ENCODE peak calls at places on chromosomes 4 and X, in nine cellular contexts. S is heart right ventricle, Z is mucosa of descending colon, Q is sigmoid colon, H is cardiac muscle cell, P is MM.1S, G is Peyer's patch, B is heart left ventricle, D is IMR-90. C is an unnamed sample.

GRCh38 chrX:6782831-6783230 is 247.9 kb upstream of the VCX3A start:
- DNase-seq in P (no peak), G (no peak), Q (no peak), H (no peak), B (no peak), S (no peak), Z (no peak), D (no peak), C (no peak)

GRCh38 chr4:102627831-102628523 is 126.8 kb downstream of the NFKB1 start:
- DNase-seq in Z (no peak), G (no peak), Q (no peak), P (no peak), D (peak; percentile 79), S (no peak), B (no peak), H (peak; percentile 58), C (no peak)

GRCh38 chrX:37315511-37316248 is 33.5 kb upstream of the PRRG1 start:
- DNase-seq in Z (no peak), H (no peak), B (no peak), S (no peak), P (no peak), D (no peak), Q (no peak), G (no peak), C (no peak)

GRCh38 chr4:177554966-177555574 is 112.8 kb upstream of the AGA start:
- DNase-seq in B (no peak), P (peak; percentile 26), D (peak; percentile 50), Q (no peak), S (peak; percentile 6), G (no peak), H (peak; percentile 63), Z (peak; percentile 63), C (no peak)

GRCh38 chrX:14673764-14674163 is 144.4 kb downstream of the GLRA2 start:
- DNase-seq in S (no peak), Z (peak; percentile 16), Q (no peak), D (peak; percentile 91), P (no peak), B (no peak), G (no peak), H (peak; percentile 83), C (no peak)

GRCh38 chr4:165326831-165327210 is 648 bp upstream of the MSMO1 start:
- DNase-seq in G (peak; percentile 32), Q (no peak), B (peak; percentile 27), P (peak; percentile 36), D (peak; percentile 9), H (peak; percentile 38), Z (peak; percentile 56), S (peak; percentile 23), C (no peak)

GRCh38 chrX:153673398-153674218 is at the start of gene PNCK:
- DNase-seq in Q (peak; percentile 66), S (no peak), G (no peak), Z (no peak), P (no peak), D (no peak), B (peak; percentile 29), H (no peak), C (no peak)

GRCh38 chr4:142278663-142279062 is 567.4 kb downstream of the INPP4B start:
- DNase-seq in Z (no peak), H (no peak), B (no peak), Q (no peak), G (no peak), D (no peak), S (no peak), P (no peak), C (no peak)

GRCh38 chrX:46554942-46555341 is 9.7 kb upstream of the ZNF674 start:
- DNase-seq in H (peak; percentile 57), B (no peak), Q (no peak), Z (no peak), D (peak; percentile 58), P (peak; percentile 10), G (no peak), S (no peak), C (no peak)

GRCh38 chrX:55907968-55908607 is 190.5 kb downstream of the RRAGB start:
- DNase-seq in Q (peak; percentile 68), P (peak; percentile 65), G (peak; percentile 68), H (peak; percentile 30), S (peak; percentile 38), Z (peak; percentile 84), D (no peak), B (peak; percentile 49), C (peak; percentile 60)

GRCh38 chr4:8472689-8473197 is 32.2 kb downstream of the TRMT44 start:
- DNase-seq in D (peak; percentile 99), B (no peak), H (peak; percentile 97), G (no peak), Q (peak; percentile 86), Z (no peak), P (no peak), S (no peak), C (no peak)

GRCh38 chr4:98780111-98780549 is 121.7 kb upstream of the TSPAN5 start:
- DNase-seq in S (no peak), Z (no peak), G (no peak), H (peak; percentile 91), P (no peak), D (peak; percentile 85), B (no peak), Q (no peak), C (no peak)

GRCh38 chrX:41779058-41779564 is 55.1 kb downstream of the GPR82 start:
- DNase-seq in H (peak; percentile 30), Q (no peak), G (no peak), P (no peak), B (no peak), S (no peak), D (peak; percentile 85), Z (no peak), C (no peak)

GRCh38 chr4:111045992-111046391 is 423.1 kb upstream of the PITX2 start:
- DNase-seq in D (no peak), Q (no peak), B (no peak), S (no peak), P (no peak), H (no peak), G (no peak), Z (no peak), C (no peak)

GRCh38 chrX:23786268-23786815 is 3.4 kb downstream of the SAT1 start:
- DNase-seq in D (no peak), Z (no peak), P (no peak), Q (no peak), S (no peak), G (no peak), H (peak; percentile 39), B (no peak), C (no peak)

GRCh38 chr4:7460591-7460990 is 25.9 kb upstream of the PSAPL1 start:
- DNase-seq in G (no peak), Z (no peak), H (peak; percentile 47), D (peak; percentile 7), P (no peak), S (peak; percentile 31), Q (no peak), B (peak; percentile 48), C (no peak)

GRCh38 chr4:150289198-150289597 is 211.0 kb downstream of the DCLK2 start:
- DNase-seq in D (no peak), G (no peak), Q (no peak), S (no peak), P (no peak), Z (no peak), H (peak; percentile 36), B (no peak), C (no peak)
- H3K4me3 ChIP-seq in D (no peak overlapping the region), G (no peak overlapping the region), Q (no peak overlapping the region), S (no peak overlapping the region), P (no peak overlapping the region), Z (no peak overlapping the region), H (no peak overlapping the region), B (no peak overlapping the region), C (no peak overlapping the region)

GRCh38 chr4:15025693-15026092 is 23.4 kb downstream of the CPEB2 start:
- DNase-seq in H (no peak), Q (no peak), Z (no peak), B (no peak), G (no peak), D (no peak), P (no peak), S (no peak), C (no peak)
- H3K4me1 ChIP-seq in H (peaks cover 3% of the 10 kb centered on the region), Q (peaks cover 47% of the 10 kb centered on the region), Z (peaks cover 6% of the 10 kb centered on the region), B (peaks cover 41% of the 10 kb centered on the region), G (no peaks in the 10 kb centered on the region), D (peaks cover 2% of the 10 kb centered on the region), P (peaks cover 16% of the 10 kb centered on the region), S (peaks cover 35% of the 10 kb centered on the region), C (no peaks in the 10 kb centered on the region)

GRCh38 chrX:12770440-12770839 is 20.8 kb upstream of the PRPS2 start:
- DNase-seq in Q (no peak), Z (peak; percentile 16), H (peak; percentile 41), B (no peak), P (peak; percentile 27), S (no peak), D (peak; percentile 30), G (no peak), C (no peak)

GRCh38 chrX:12767856-12768255 is 23.4 kb upstream of the PRPS2 start:
- DNase-seq in H (no peak), D (no peak), S (no peak), G (no peak), Q (no peak), Z (no peak), B (no peak), P (no peak), C (no peak)

DNA sequence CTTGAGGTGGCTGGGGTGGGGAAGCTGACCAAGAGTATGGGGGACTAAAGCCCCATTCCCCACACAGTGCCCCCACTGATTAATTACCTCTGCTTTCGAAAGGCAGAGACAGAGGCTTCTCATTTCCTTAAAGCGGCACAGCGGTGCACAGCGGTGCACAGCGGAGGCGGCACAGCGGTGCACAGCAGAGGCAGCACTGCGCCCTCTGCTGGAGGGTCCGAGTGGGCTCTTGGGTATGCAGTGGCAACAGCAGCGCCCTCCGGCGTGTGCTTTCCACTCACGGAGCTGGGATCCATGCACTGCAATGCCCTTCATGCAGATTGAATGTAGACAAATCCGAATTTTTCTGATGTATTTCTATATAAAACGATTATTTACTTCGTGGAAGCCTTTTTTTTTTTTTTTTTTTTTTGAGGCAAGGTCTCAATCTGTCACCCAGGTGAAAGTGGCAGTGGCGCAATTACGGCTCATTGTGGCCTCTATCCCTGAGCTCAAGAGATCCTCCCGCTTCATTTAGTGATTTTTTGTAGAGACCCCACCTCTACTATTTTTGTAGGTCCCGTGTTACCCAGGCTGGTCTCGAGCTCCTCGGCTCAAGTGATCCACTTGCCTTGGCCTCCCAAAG is 19.7 kb upstream of the PRPS2 start:
- DNase-seq in G (peak; percentile 64), Z (peak; percentile 64), S (peak; percentile 3), P (peak; percentile 69), H (peak; percentile 65), Q (no peak), B (peak; percentile 34), D (peak; percentile 31), C (no peak)
- H3K4me3 ChIP-seq in G (no peak overlapping the region), Z (no peak overlapping the region), S (no peak overlapping the region), P (no peak overlapping the region), H (no peak overlapping the region), Q (no peak overlapping the region), B (no peak overlapping the region), D (no peak overlapping the region), C (no peak overlapping the region)

GRCh38 chr4:71004281-71004851 is 10.9 kb downstream of the DCK start:
- DNase-seq in S (no peak), D (no peak), H (no peak), Q (no peak), G (peak; percentile 75), Z (peak; percentile 32), P (peak; percentile 66), B (no peak), C (no peak)
- H3K4me1 ChIP-seq in S (peaks cover 3% of the 10 kb centered on the region), D (peaks cover 5% of the 10 kb centered on the region), H (no peaks in the 10 kb centered on the region), Q (no peaks in the 10 kb centered on the region), G (peaks cover 4% of the 10 kb centered on the region), Z (no peaks in the 10 kb centered on the region), P (peaks cover 18% of the 10 kb centered on the region), B (no peaks in the 10 kb centered on the region), C (no peaks in the 10 kb centered on the region)

C was measured in breast epithelium.